ENCODE peak calls at places on chromosomes 12 and 14, in four cellular contexts. T is fibroblast of pulmonary artery, N is fibroblast of lung, V is GM06990. Z is an unnamed sample.

GRCh38 chr12:89721291-89721987 is 12.8 kb upstream of the ATP2B1 start:
- DNase-seq in T (no peak), N (no peak), V (peak), Z (no peak)

GRCh38 chr14:20904393-20905029 is 13.3 kb downstream of the RNASE3 start:
- DNase-seq in T (no peak), N (no peak), V (no peak), Z (no peak)

GRCh38 chr14:22849212-22849819 is 12.9 kb downstream of the MMP14 start:
- DNase-seq in T (peak), N (no peak), V (no peak), Z (no peak)

GRCh38 chr12:8914716-8915526 is 612 bp downstream of the PHC1 start:
- DNase-seq in T (peak), N (peak), V (peak), Z (peak)

GRCh38 chr14:49984419-49984818 is 91.5 kb downstream of the ARF6 start:
- DNase-seq in T (no peak), N (peak), V (no peak), Z (no peak)

GRCh38 chr12:8628731-8629130 is 16.1 kb upstream of the AICDA start:
- DNase-seq in T (no peak), N (no peak), V (no peak), Z (no peak)

GRCh38 chr14:55451398-55451797 is 11.0 kb upstream of the TBPL2 start:
- DNase-seq in T (peak), N (no peak), V (no peak), Z (no peak)

GRCh38 chr12:116310082-116310481 is 32.6 kb upstream of the MED13L start:
- DNase-seq in T (no peak), N (no peak), V (no peak), Z (no peak)

GRCh38 chr14:31978423-31978822 is 98.7 kb upstream of the ARHGAP5 start:
- DNase-seq in T (no peak), N (no peak), V (no peak), Z (no peak)

GRCh38 chr12:124829008-124829707 is 34.5 kb downstream of the SCARB1 start:
- DNase-seq in T (peak), N (peak), V (no peak), Z (peak)

GRCh38 chr14:32047791-32048190 is 29.3 kb upstream of the ARHGAP5 start:
- DNase-seq in T (no peak), N (peak), V (peak), Z (no peak)

GRCh38 chr12:84619053-84619452 is 293.5 kb downstream of the SLC6A15 start:
- DNase-seq in T (peak), N (peak), V (no peak), Z (no peak)
- TF ChIP-seq CTCF in T (peak), N (no peak), V (peak), Z (peak)

GRCh38 chr14:77026930-77027537 is 1.5 kb downstream of the IRF2BPL start:
- DNase-seq in T (peak), N (peak), V (peak), Z (peak)
- TF ChIP-seq CTCF in T (no peak), N (no peak), V (no peak), Z (peak)

DNA sequence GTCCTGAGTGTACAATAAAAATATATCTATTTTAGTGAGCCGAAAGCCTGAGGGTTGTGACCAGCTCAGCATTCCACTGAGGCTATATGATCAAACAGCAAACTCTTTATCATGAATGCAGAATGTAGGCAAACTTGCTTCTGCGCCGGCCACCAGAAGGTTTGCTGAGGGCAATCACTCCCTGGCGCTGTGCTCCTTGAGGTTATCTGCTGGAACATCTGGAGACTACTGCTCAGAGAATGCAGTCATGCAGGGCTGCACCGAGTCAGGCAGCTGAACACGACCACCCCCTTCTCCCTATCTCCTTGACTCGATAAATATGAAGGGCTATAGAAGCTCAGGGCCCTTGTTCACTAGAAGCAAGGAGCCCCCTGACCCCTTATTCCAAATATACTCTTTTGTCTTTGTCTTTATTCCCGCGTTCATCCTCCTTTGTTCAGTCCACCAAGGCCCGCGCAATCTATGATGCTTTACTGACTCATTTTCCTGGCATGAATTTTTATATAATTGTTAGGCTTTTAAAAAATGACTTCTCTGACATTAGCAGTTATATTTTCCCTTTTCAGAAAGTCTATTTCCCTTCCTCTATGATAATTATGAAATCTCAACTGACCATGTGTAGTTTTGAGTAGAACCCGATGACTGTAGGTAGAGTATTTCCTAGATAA is 1089.3 kb downstream of the SLC16A7 start:
- DNase-seq in T (no peak), N (no peak), V (no peak), Z (no peak)
- TF ChIP-seq CTCF in T (no peak), N (no peak), V (no peak), Z (peak)

DNA sequence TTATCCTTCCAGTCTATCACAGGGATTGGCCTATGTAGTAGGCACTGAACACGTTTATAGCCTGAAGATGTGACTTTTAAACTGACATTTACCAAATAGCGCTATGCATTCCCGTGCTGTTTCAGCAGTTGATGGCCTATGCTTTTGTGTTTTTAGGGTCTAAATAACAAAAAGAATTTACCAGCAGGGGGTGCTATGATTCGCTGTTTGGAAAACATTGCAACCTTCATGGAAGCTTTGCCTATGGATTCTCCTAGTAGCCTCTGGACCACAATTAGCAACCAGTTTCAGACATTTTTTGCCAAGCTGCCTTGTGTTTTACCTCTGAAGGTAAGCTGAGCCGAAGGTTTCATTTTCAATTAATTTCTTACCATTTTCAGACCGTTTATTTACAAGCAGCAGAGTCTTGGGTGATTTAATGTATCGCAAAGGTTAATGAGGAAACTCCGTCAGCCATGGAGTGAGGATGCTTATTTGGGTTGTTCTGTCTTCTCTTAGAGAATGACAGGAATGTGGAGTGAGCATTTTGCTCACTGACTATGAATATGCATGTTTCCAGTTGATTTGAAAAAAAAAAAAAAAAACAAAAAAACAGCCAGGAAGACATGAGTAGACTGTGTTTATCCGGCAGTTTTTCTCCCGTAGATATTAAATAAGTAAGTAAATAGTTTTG is 133.1 kb downstream of the PRIMA1 start:
- DNase-seq in T (peak), N (peak), V (no peak), Z (peak)
- TF ChIP-seq CTCF in T (peak), N (peak), V (peak), Z (peak)

Z was measured in HFFc6.